ENCODE peak calls at places on chromosomes 3 and 15, in six cellular contexts. D is IMR-90, B is neuronal stem cell, H is trophoblast cell, M is mesendoderm, S is H1. V is an unnamed sample.

GRCh38 chr3:168123211-168124173 is 27.8 kb upstream of the GOLIM4 start:
- DNase-seq in D (peak), H (no peak), B (no peak), M (no peak), S (no peak), V (no peak)

GRCh38 chr3:142447308-142447851 is 457 bp downstream of the XRN1 start:
- DNase-seq in D (peak), H (peak), S (no peak), M (peak), B (no peak), V (peak)

GRCh38 chr3:151169700-151170224 is 33.3 kb downstream of the GPR171 start:
- DNase-seq in S (no peak), B (no peak), H (no peak), M (no peak), D (no peak), V (no peak)

GRCh38 chr15:98532063-98532462 is 116.3 kb upstream of the IGF1R start:
- DNase-seq in S (no peak), H (no peak), B (no peak), M (no peak), D (no peak), V (no peak)

GRCh38 chr15:84863480-84864428 is 20.7 kb upstream of the SLC28A1 start:
- DNase-seq in H (no peak), D (no peak), B (no peak), S (no peak), M (no peak), V (no peak)

GRCh38 chr3:188469228-188469885 is 315.4 kb downstream of the LPP start:
- DNase-seq in M (no peak), H (no peak), S (no peak), D (no peak), B (no peak), V (peak)

GRCh38 chr3:194275231-194275671 is 75.9 kb downstream of the CPN2 start:
- DNase-seq in B (no peak), M (no peak), S (no peak), H (no peak), D (no peak), V (peak)

GRCh38 chr3:58556761-58557181 is 19.8 kb upstream of the ACOX2 start:
- DNase-seq in M (no peak), D (no peak), S (no peak), H (no peak), B (no peak), V (no peak)

GRCh38 chr3:102529452-102529851 is 94.6 kb downstream of the ZPLD1 start:
- DNase-seq in S (peak), H (no peak), B (no peak), M (peak), D (peak), V (peak)

GRCh38 chr3:151085889-151086483 is 522 bp downstream of the MED12L start:
- DNase-seq in S (no peak), M (peak), B (peak), D (no peak), H (no peak), V (peak)

GRCh38 chr3:4411236-4411635 is 55.8 kb downstream of the SUMF1 start:
- DNase-seq in D (no peak), S (no peak), H (no peak), M (no peak), B (no peak), V (no peak)

GRCh38 chr3:196227629-196228493 is 11.5 kb downstream of the SLC51A start:
- DNase-seq in D (no peak), M (peak), H (no peak), S (no peak), B (no peak), V (no peak)

GRCh38 chr3:65343736-65344135 is 655.9 kb upstream of the ADAMTS9 start:
- DNase-seq in S (no peak), H (no peak), B (no peak), D (no peak), M (no peak), V (no peak)

GRCh38 chr15:58761010-58761388 is 10.1 kb upstream of the MINDY2 start:
- DNase-seq in B (no peak), H (no peak), D (no peak), S (no peak), M (no peak), V (no peak)

GRCh38 chr3:114285648-114286230 is 8.1 kb upstream of the TIGIT start:
- DNase-seq in M (no peak), B (no peak), H (no peak), D (no peak), S (no peak), V (no peak)

GRCh38 chr3:132800958-132801357 is 78.7 kb upstream of the NPHP3 start:
- DNase-seq in M (no peak), B (no peak), S (no peak), H (no peak), D (no peak), V (no peak)

GRCh38 chr3:12405432-12406272 is 78.6 kb upstream of the TSEN2 start:
- DNase-seq in S (no peak), B (no peak), H (peak), M (peak), D (peak), V (peak)

GRCh38 chr3:25689226-25689625 is 24.5 kb upstream of the TOP2B start:
- DNase-seq in D (no peak), S (no peak), M (peak), B (no peak), H (no peak), V (no peak)

GRCh38 chr15:70411464-70411863 is 313.7 kb upstream of the TLE3 start:
- DNase-seq in B (no peak), S (no peak), M (no peak), H (no peak), D (no peak), V (no peak)

GRCh38 chr15:74906193-74906449 is 530 bp downstream of the FAM219B start:
- DNase-seq in M (no peak), B (no peak), S (no peak), H (peak), D (no peak), V (peak)

GRCh38 chr15:77984446-77984861 is 93.1 kb downstream of the TBC1D2B start:
- DNase-seq in D (no peak), S (no peak), M (no peak), H (no peak), B (no peak), V (no peak)

GRCh38 chr3:195204360-195205166 is 66.4 kb downstream of the XXYLT1 start:
- DNase-seq in M (no peak), S (no peak), H (peak), D (no peak), B (peak), V (peak)

GRCh38 chr15:95439812-95440380 is 890.6 kb upstream of the NR2F2 start:
- DNase-seq in M (peak), H (no peak), S (no peak), B (no peak), D (peak), V (no peak)

GRCh38 chr3:52428151-52429005 is 16.5 kb downstream of the SEMA3G start:
- DNase-seq in B (peak), M (peak), H (peak), S (no peak), D (peak), V (peak)

GRCh38 chr3:31448035-31448881 is 84.5 kb upstream of the STT3B start:
- DNase-seq in H (peak), S (peak), D (peak), B (no peak), M (peak), V (no peak)

GRCh38 chr3:171829841-171830559 is 13.1 kb upstream of the TMEM212 start:
- DNase-seq in B (no peak), D (peak), H (peak), M (peak), S (no peak), V (peak)

GRCh38 chr15:96701876-96702275 is 371.4 kb downstream of the NR2F2 start:
- DNase-seq in H (no peak), S (no peak), B (no peak), M (no peak), D (no peak), V (no peak)

GRCh38 chr3:59368887-59369286 is 319.1 kb upstream of the CFAP20DC start:
- DNase-seq in S (no peak), D (no peak), M (no peak), B (no peak), H (no peak), V (no peak)

GRCh38 chr3:97510795-97511194 is 253.8 kb upstream of the ARL6 start:
- DNase-seq in S (no peak), D (no peak), H (no peak), B (peak), M (peak), V (peak)

DNA sequence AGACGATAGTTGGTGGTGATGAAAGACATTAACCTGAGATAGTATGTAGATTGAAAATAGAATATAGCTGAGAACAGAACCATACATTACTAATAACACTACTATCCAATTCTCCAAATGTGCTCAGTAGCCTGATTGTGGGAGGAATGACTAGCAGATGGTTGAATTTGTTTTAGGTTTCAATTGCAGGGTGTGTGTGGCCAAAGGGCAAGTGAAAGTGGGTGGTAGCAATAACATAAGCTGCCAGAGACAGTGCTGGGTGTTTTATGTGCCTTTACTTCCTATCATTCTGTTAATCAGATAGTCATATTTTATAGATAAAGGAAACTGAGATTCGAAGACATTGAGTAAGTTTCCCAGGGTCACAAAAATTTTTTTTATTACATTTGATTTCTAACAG is 249.5 kb upstream of the ARL6 start:
- DNase-seq in S (no peak), H (no peak), D (no peak), M (no peak), B (no peak), V (no peak)
- H3K4me3 ChIP-seq in S (no peak), H (no peak), D (no peak), M (no peak), B (no peak), V (no peak)

DNA sequence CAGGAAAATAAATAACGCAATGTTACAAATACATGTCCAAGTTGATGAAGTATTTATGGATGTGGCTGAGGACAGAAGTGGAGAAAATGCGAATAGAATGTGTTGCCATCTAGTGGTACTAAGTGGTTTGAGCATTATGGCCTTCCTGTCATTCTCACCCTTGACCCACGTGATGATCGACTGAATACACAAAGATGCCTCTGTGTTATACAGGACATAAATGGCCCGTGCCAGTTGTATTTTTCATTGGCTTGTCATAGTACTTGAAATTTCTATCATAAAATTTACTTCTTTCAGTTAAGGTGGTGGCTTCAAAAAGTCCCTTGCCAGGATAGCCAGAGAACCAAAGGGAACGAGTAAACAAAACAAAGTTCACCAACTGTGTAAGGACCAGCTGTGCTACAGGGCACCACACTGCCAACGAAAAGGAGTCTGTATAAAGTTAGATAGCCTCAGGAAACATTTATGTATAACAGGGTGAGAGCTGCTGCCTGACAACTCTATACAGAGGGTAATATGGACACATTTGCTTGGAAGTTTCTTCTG is 103.7 kb downstream of the MYH15 start:
- DNase-seq in H (peak), M (peak), B (peak), S (no peak), D (peak), V (peak)
- H2BK5ac ChIP-seq in H (no peak), M (no peak), B (no peak), S (no peak), D (no peak), V (no peak)

GRCh38 chr3:159632847-159633246 is 355.8 kb upstream of the IL12A start:
- DNase-seq in D (no peak), S (no peak), B (no peak), M (no peak), H (no peak), V (no peak)
- H3K4me3 ChIP-seq in D (no peak), S (no peak), B (no peak), M (no peak), H (no peak), V (no peak)

DNA sequence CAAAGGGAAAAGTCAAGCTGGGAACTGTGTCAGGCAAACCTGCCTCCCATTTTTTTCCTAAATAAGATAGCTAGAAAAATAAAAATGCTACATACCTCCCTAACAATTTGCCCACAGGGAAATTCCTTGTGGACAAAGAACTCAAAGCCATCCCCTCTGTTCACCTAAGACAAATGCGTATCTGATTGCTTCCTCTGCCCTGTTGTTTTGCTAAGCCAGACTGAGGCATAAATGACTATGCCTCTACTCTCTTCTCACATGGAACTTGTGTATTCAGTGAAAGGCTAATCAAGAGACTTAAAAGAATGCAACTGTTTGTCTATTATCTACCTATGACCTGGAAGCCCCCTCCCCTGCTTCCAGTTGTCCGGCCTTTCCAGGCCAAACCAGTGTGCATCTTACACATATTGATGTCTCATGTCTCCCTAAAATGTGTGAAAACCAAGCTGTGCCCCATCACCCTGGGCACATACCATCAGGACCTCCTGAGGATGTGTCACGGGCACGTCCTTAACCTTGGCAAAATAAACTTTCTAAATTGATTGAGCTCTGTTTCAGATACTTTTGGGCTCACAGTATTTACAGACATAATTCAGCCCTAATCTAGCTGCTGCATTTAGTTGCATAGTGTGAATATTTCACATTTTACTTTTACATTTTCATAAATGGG is 15.8 kb downstream of the CHD2 start:
- DNase-seq in M (peak), H (peak), B (no peak), S (no peak), D (peak), V (no peak)
- H2BK5ac ChIP-seq in M (no peak), H (no peak), B (no peak), S (no peak), D (peak), V (no peak)

GRCh38 chr15:66661432-66662096 is 40.5 kb upstream of the SMAD6 start:
- DNase-seq in D (no peak), M (peak), S (no peak), H (no peak), B (no peak), V (no peak)
- H3K4me3 ChIP-seq in D (no peak), M (no peak), S (no peak), H (no peak), B (no peak), V (no peak)

DNA sequence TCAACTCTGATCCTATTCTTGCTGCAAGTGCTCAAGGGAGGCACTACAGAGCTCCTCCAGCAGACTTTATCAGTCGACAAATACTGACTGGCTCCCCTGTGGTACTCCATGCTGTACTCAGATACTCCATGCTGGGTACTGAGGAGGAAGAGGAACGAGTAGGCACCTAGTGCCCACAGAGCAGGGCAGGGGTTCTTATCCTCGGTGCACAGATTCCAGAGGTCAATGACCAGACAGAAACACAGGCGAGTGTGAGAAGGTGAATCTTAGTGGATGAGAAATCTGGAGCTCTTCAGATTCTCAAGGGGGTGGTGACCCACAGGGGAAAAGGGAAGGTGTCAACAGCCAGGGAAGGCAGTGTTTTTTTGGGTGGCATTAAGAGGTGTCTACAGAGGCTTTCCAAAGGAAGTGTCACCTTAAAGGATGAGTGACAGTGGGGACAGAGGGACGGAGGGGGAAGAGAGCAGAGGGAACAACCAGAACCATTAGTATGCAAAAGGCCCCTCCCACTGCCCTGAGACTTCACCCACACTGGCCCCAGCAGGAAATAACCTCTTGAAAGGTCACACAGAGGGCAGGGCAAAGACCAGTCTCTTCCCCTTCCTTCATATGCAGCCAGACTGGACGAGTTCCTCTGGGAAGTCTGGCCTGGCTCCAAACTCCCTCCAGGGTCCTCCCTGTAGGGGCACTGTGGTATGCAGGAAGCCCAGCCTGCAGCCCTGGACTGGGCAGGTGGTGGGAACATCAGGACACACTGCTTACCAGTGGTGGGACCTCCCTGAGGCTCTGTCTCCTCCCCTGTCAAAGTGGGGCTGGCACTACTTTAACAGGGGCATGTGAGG is 27.5 kb downstream of the CCDC12 start:
- DNase-seq in H (no peak), S (no peak), M (peak), B (no peak), D (no peak), V (peak)
- H2BK5ac ChIP-seq in H (no peak), S (no peak), M (no peak), B (no peak), D (no peak), V (no peak)

V was measured in mesenchymal stem cell.